ENCODE peak calls at places on chromosome 12, in seven cellular contexts. One of them, this sample, is unnamed.

GRCh38 chr12:113778432-113779128 is 187.5 kb downstream of the RBM19 start:
- DNase-seq in GM03348: no peak
- DNase-seq in naive thymus-derived CD4-positive, alpha-beta T cell: no peak
- DNase-seq in stimulated activated CD4-positive, alpha-beta T cell treated with anti-CD3 and anti-CD28 coated beads, Interleukin-12 subunit alpha, Interleukin-12 subunit beta, amount 100 ng/mL, for 4 hours: no peak
- DNase-seq in iris pigment epithelial cell: no peak
- DNase-seq in WTC11: no peak
- DNase-seq in effector CD4-positive, alpha-beta T cell: no peak
- DNase-seq in this sample: no peak

GRCh38 chr12:2375871-2376270 is 323.1 kb downstream of the CACNA1C start:
- DNase-seq in stimulated activated CD4-positive, alpha-beta T cell treated with anti-CD3 and anti-CD28 coated beads, Interleukin-12 subunit alpha, Interleukin-12 subunit beta, amount 100 ng/mL, for 4 hours: no peak
- DNase-seq in effector CD4-positive, alpha-beta T cell: no peak
- DNase-seq in WTC11: no peak
- DNase-seq in GM03348: no peak
- DNase-seq in iris pigment epithelial cell: no peak
- DNase-seq in naive thymus-derived CD4-positive, alpha-beta T cell: no peak
- DNase-seq in this sample: no peak

GRCh38 chr12:48998497-48999353 is 450 bp downstream of the DDN start:
- DNase-seq in WTC11: no peak
- DNase-seq in iris pigment epithelial cell: no peak
- DNase-seq in effector CD4-positive, alpha-beta T cell: no peak
- DNase-seq in stimulated activated CD4-positive, alpha-beta T cell treated with anti-CD3 and anti-CD28 coated beads, Interleukin-12 subunit alpha, Interleukin-12 subunit beta, amount 100 ng/mL, for 4 hours: no peak
- DNase-seq in naive thymus-derived CD4-positive, alpha-beta T cell: no peak
- DNase-seq in GM03348: no peak
- DNase-seq in this sample: no peak

GRCh38 chr12:47850153-47851084 is 30.7 kb upstream of the HDAC7 start:
- DNase-seq in stimulated activated CD4-positive, alpha-beta T cell treated with anti-CD3 and anti-CD28 coated beads, Interleukin-12 subunit alpha, Interleukin-12 subunit beta, amount 100 ng/mL, for 4 hours: no peak
- DNase-seq in GM03348: no peak
- DNase-seq in effector CD4-positive, alpha-beta T cell: no peak
- DNase-seq in iris pigment epithelial cell: peak
- DNase-seq in naive thymus-derived CD4-positive, alpha-beta T cell: no peak
- DNase-seq in WTC11: no peak
- DNase-seq in this sample: no peak

GRCh38 chr12:2335517-2335916 is 282.7 kb downstream of the CACNA1C start:
- DNase-seq in stimulated activated CD4-positive, alpha-beta T cell treated with anti-CD3 and anti-CD28 coated beads, Interleukin-12 subunit alpha, Interleukin-12 subunit beta, amount 100 ng/mL, for 4 hours: no peak
- DNase-seq in effector CD4-positive, alpha-beta T cell: no peak
- DNase-seq in iris pigment epithelial cell: no peak
- DNase-seq in WTC11: no peak
- DNase-seq in naive thymus-derived CD4-positive, alpha-beta T cell: no peak
- DNase-seq in GM03348: peak
- DNase-seq in this sample: no peak

GRCh38 chr12:49787672-49788071 is 40.5 kb downstream of the NCKAP5L start:
- DNase-seq in WTC11: no peak
- DNase-seq in effector CD4-positive, alpha-beta T cell: no peak
- DNase-seq in GM03348: no peak
- DNase-seq in stimulated activated CD4-positive, alpha-beta T cell treated with anti-CD3 and anti-CD28 coated beads, Interleukin-12 subunit alpha, Interleukin-12 subunit beta, amount 100 ng/mL, for 4 hours: no peak
- DNase-seq in iris pigment epithelial cell: no peak
- DNase-seq in naive thymus-derived CD4-positive, alpha-beta T cell: no peak
- DNase-seq in this sample: no peak

GRCh38 chr12:2613674-2614073 is 181.1 kb upstream of the FKBP4 start:
- DNase-seq in naive thymus-derived CD4-positive, alpha-beta T cell: no peak
- DNase-seq in WTC11: no peak
- DNase-seq in iris pigment epithelial cell: peak
- DNase-seq in GM03348: peak
- DNase-seq in effector CD4-positive, alpha-beta T cell: no peak
- DNase-seq in stimulated activated CD4-positive, alpha-beta T cell treated with anti-CD3 and anti-CD28 coated beads, Interleukin-12 subunit alpha, Interleukin-12 subunit beta, amount 100 ng/mL, for 4 hours: no peak
- DNase-seq in this sample: no peak

GRCh38 chr12:14716848-14717444 is 20.5 kb upstream of the GUCY2C start:
- DNase-seq in iris pigment epithelial cell: peak
- DNase-seq in stimulated activated CD4-positive, alpha-beta T cell treated with anti-CD3 and anti-CD28 coated beads, Interleukin-12 subunit alpha, Interleukin-12 subunit beta, amount 100 ng/mL, for 4 hours: peak
- DNase-seq in GM03348: peak
- DNase-seq in WTC11: peak
- DNase-seq in naive thymus-derived CD4-positive, alpha-beta T cell: peak
- DNase-seq in effector CD4-positive, alpha-beta T cell: peak
- DNase-seq in this sample: no peak

GRCh38 chr12:103975368-103975767 is 9.7 kb downstream of the TDG start:
- DNase-seq in stimulated activated CD4-positive, alpha-beta T cell treated with anti-CD3 and anti-CD28 coated beads, Interleukin-12 subunit alpha, Interleukin-12 subunit beta, amount 100 ng/mL, for 4 hours: no peak
- DNase-seq in GM03348: no peak
- DNase-seq in naive thymus-derived CD4-positive, alpha-beta T cell: no peak
- DNase-seq in iris pigment epithelial cell: no peak
- DNase-seq in WTC11: no peak
- DNase-seq in effector CD4-positive, alpha-beta T cell: no peak
- DNase-seq in this sample: no peak

GRCh38 chr12:32893008-32893407 is 3.6 kb downstream of the PKP2 start:
- DNase-seq in GM03348: no peak
- DNase-seq in iris pigment epithelial cell: no peak
- DNase-seq in stimulated activated CD4-positive, alpha-beta T cell treated with anti-CD3 and anti-CD28 coated beads, Interleukin-12 subunit alpha, Interleukin-12 subunit beta, amount 100 ng/mL, for 4 hours: no peak
- DNase-seq in naive thymus-derived CD4-positive, alpha-beta T cell: no peak
- DNase-seq in effector CD4-positive, alpha-beta T cell: no peak
- DNase-seq in WTC11: no peak
- DNase-seq in this sample: no peak

GRCh38 chr12:130878193-130879185 is 6.6 kb downstream of the RAN start:
- DNase-seq in stimulated activated CD4-positive, alpha-beta T cell treated with anti-CD3 and anti-CD28 coated beads, Interleukin-12 subunit alpha, Interleukin-12 subunit beta, amount 100 ng/mL, for 4 hours: no peak
- DNase-seq in GM03348: no peak
- DNase-seq in WTC11: no peak
- DNase-seq in effector CD4-positive, alpha-beta T cell: no peak
- DNase-seq in iris pigment epithelial cell: no peak
- DNase-seq in naive thymus-derived CD4-positive, alpha-beta T cell: no peak
- DNase-seq in this sample: no peak

GRCh38 chr12:111445311-111446043 is 39.8 kb downstream of the SH2B3 start:
- DNase-seq in stimulated activated CD4-positive, alpha-beta T cell treated with anti-CD3 and anti-CD28 coated beads, Interleukin-12 subunit alpha, Interleukin-12 subunit beta, amount 100 ng/mL, for 4 hours: no peak
- DNase-seq in iris pigment epithelial cell: no peak
- DNase-seq in WTC11: no peak
- DNase-seq in GM03348: no peak
- DNase-seq in naive thymus-derived CD4-positive, alpha-beta T cell: no peak
- DNase-seq in effector CD4-positive, alpha-beta T cell: no peak
- DNase-seq in this sample: no peak

GRCh38 chr12:32134144-32134888 is 27.7 kb downstream of the BICD1 start:
- DNase-seq in stimulated activated CD4-positive, alpha-beta T cell treated with anti-CD3 and anti-CD28 coated beads, Interleukin-12 subunit alpha, Interleukin-12 subunit beta, amount 100 ng/mL, for 4 hours: peak
- DNase-seq in naive thymus-derived CD4-positive, alpha-beta T cell: no peak
- DNase-seq in WTC11: no peak
- DNase-seq in GM03348: peak
- DNase-seq in effector CD4-positive, alpha-beta T cell: peak
- DNase-seq in iris pigment epithelial cell: peak
- DNase-seq in this sample: no peak

GRCh38 chr12:115979351-115979750 is 298.1 kb downstream of the MED13L start:
- DNase-seq in WTC11: no peak
- DNase-seq in GM03348: no peak
- DNase-seq in naive thymus-derived CD4-positive, alpha-beta T cell: no peak
- DNase-seq in effector CD4-positive, alpha-beta T cell: no peak
- DNase-seq in stimulated activated CD4-positive, alpha-beta T cell treated with anti-CD3 and anti-CD28 coated beads, Interleukin-12 subunit alpha, Interleukin-12 subunit beta, amount 100 ng/mL, for 4 hours: no peak
- DNase-seq in iris pigment epithelial cell: no peak
- DNase-seq in this sample: no peak

GRCh38 chr12:95674631-95675030 is 115.9 kb downstream of the NTN4 start:
- DNase-seq in GM03348: no peak
- DNase-seq in iris pigment epithelial cell: no peak
- DNase-seq in effector CD4-positive, alpha-beta T cell: no peak
- DNase-seq in stimulated activated CD4-positive, alpha-beta T cell treated with anti-CD3 and anti-CD28 coated beads, Interleukin-12 subunit alpha, Interleukin-12 subunit beta, amount 100 ng/mL, for 4 hours: no peak
- DNase-seq in naive thymus-derived CD4-positive, alpha-beta T cell: no peak
- DNase-seq in WTC11: no peak
- DNase-seq in this sample: peak

GRCh38 chr12:50986961-50987737 is 34.8 kb downstream of the HIGD1C start:
- DNase-seq in GM03348: peak
- DNase-seq in effector CD4-positive, alpha-beta T cell: no peak
- DNase-seq in iris pigment epithelial cell: peak
- DNase-seq in naive thymus-derived CD4-positive, alpha-beta T cell: no peak
- DNase-seq in WTC11: peak
- DNase-seq in stimulated activated CD4-positive, alpha-beta T cell treated with anti-CD3 and anti-CD28 coated beads, Interleukin-12 subunit alpha, Interleukin-12 subunit beta, amount 100 ng/mL, for 4 hours: no peak
- DNase-seq in this sample: no peak

GRCh38 chr12:62537544-62537943 is 70.9 kb downstream of the MON2 start:
- DNase-seq in effector CD4-positive, alpha-beta T cell: no peak
- DNase-seq in stimulated activated CD4-positive, alpha-beta T cell treated with anti-CD3 and anti-CD28 coated beads, Interleukin-12 subunit alpha, Interleukin-12 subunit beta, amount 100 ng/mL, for 4 hours: no peak
- DNase-seq in GM03348: peak
- DNase-seq in naive thymus-derived CD4-positive, alpha-beta T cell: no peak
- DNase-seq in WTC11: no peak
- DNase-seq in iris pigment epithelial cell: peak
- DNase-seq in this sample: no peak

GRCh38 chr12:4824415-4824814 is 85.3 kb upstream of the KCNA1 start:
- DNase-seq in iris pigment epithelial cell: peak
- DNase-seq in GM03348: peak
- DNase-seq in stimulated activated CD4-positive, alpha-beta T cell treated with anti-CD3 and anti-CD28 coated beads, Interleukin-12 subunit alpha, Interleukin-12 subunit beta, amount 100 ng/mL, for 4 hours: no peak
- DNase-seq in effector CD4-positive, alpha-beta T cell: no peak
- DNase-seq in WTC11: no peak
- DNase-seq in naive thymus-derived CD4-positive, alpha-beta T cell: no peak
- DNase-seq in this sample: no peak

GRCh38 chr12:124480469-124481256 is 86.7 kb downstream of the NCOR2 start:
- DNase-seq in WTC11: no peak
- DNase-seq in effector CD4-positive, alpha-beta T cell: no peak
- DNase-seq in GM03348: no peak
- DNase-seq in naive thymus-derived CD4-positive, alpha-beta T cell: no peak
- DNase-seq in iris pigment epithelial cell: peak
- DNase-seq in stimulated activated CD4-positive, alpha-beta T cell treated with anti-CD3 and anti-CD28 coated beads, Interleukin-12 subunit alpha, Interleukin-12 subunit beta, amount 100 ng/mL, for 4 hours: no peak
- DNase-seq in this sample: no peak

GRCh38 chr12:57793920-57794319 is 11.3 kb downstream of the TSFM start:
- DNase-seq in iris pigment epithelial cell: peak
- DNase-seq in stimulated activated CD4-positive, alpha-beta T cell treated with anti-CD3 and anti-CD28 coated beads, Interleukin-12 subunit alpha, Interleukin-12 subunit beta, amount 100 ng/mL, for 4 hours: no peak
- DNase-seq in effector CD4-positive, alpha-beta T cell: no peak
- DNase-seq in WTC11: no peak
- DNase-seq in naive thymus-derived CD4-positive, alpha-beta T cell: no peak
- DNase-seq in GM03348: peak
- DNase-seq in this sample: no peak

GRCh38 chr12:7019043-7019569 is 830 bp upstream of the LPCAT3 start:
- DNase-seq in stimulated activated CD4-positive, alpha-beta T cell treated with anti-CD3 and anti-CD28 coated beads, Interleukin-12 subunit alpha, Interleukin-12 subunit beta, amount 100 ng/mL, for 4 hours: no peak
- DNase-seq in iris pigment epithelial cell: no peak
- DNase-seq in naive thymus-derived CD4-positive, alpha-beta T cell: no peak
- DNase-seq in effector CD4-positive, alpha-beta T cell: no peak
- DNase-seq in WTC11: no peak
- DNase-seq in GM03348: no peak
- DNase-seq in this sample: no peak

GRCh38 chr12:108657130-108657745 is 23.5 kb upstream of the SELPLG start:
- DNase-seq in iris pigment epithelial cell: no peak
- DNase-seq in naive thymus-derived CD4-positive, alpha-beta T cell: no peak
- DNase-seq in WTC11: no peak
- DNase-seq in GM03348: no peak
- DNase-seq in stimulated activated CD4-positive, alpha-beta T cell treated with anti-CD3 and anti-CD28 coated beads, Interleukin-12 subunit alpha, Interleukin-12 subunit beta, amount 100 ng/mL, for 4 hours: no peak
- DNase-seq in effector CD4-positive, alpha-beta T cell: no peak
- DNase-seq in this sample: no peak

GRCh38 chr12:9674226-9674590 is 4.7 kb downstream of the CLEC2D start:
- DNase-seq in iris pigment epithelial cell: no peak
- DNase-seq in stimulated activated CD4-positive, alpha-beta T cell treated with anti-CD3 and anti-CD28 coated beads, Interleukin-12 subunit alpha, Interleukin-12 subunit beta, amount 100 ng/mL, for 4 hours: no peak
- DNase-seq in effector CD4-positive, alpha-beta T cell: peak
- DNase-seq in GM03348: no peak
- DNase-seq in WTC11: no peak
- DNase-seq in naive thymus-derived CD4-positive, alpha-beta T cell: no peak
- DNase-seq in this sample: no peak

GRCh38 chr12:77599782-77600491 is 230.8 kb upstream of the NAV3 start:
- DNase-seq in stimulated activated CD4-positive, alpha-beta T cell treated with anti-CD3 and anti-CD28 coated beads, Interleukin-12 subunit alpha, Interleukin-12 subunit beta, amount 100 ng/mL, for 4 hours: no peak
- DNase-seq in WTC11: no peak
- DNase-seq in naive thymus-derived CD4-positive, alpha-beta T cell: no peak
- DNase-seq in GM03348: no peak
- DNase-seq in effector CD4-positive, alpha-beta T cell: no peak
- DNase-seq in iris pigment epithelial cell: no peak
- DNase-seq in this sample: no peak

GRCh38 chr12:48824112-48824511 is 5.8 kb downstream of the CACNB3 start:
- DNase-seq in WTC11: peak
- DNase-seq in naive thymus-derived CD4-positive, alpha-beta T cell: no peak
- DNase-seq in GM03348: no peak
- DNase-seq in stimulated activated CD4-positive, alpha-beta T cell treated with anti-CD3 and anti-CD28 coated beads, Interleukin-12 subunit alpha, Interleukin-12 subunit beta, amount 100 ng/mL, for 4 hours: no peak
- DNase-seq in effector CD4-positive, alpha-beta T cell: no peak
- DNase-seq in iris pigment epithelial cell: no peak
- DNase-seq in this sample: no peak

GRCh38 chr12:132285311-132285741 is 44.1 kb downstream of the GALNT9 start:
- DNase-seq in GM03348: no peak
- DNase-seq in iris pigment epithelial cell: no peak
- DNase-seq in WTC11: no peak
- DNase-seq in effector CD4-positive, alpha-beta T cell: no peak
- DNase-seq in naive thymus-derived CD4-positive, alpha-beta T cell: no peak
- DNase-seq in stimulated activated CD4-positive, alpha-beta T cell treated with anti-CD3 and anti-CD28 coated beads, Interleukin-12 subunit alpha, Interleukin-12 subunit beta, amount 100 ng/mL, for 4 hours: no peak
- DNase-seq in this sample: no peak

GRCh38 chr12:132400011-132400641 is 70.7 kb upstream of the GALNT9 start:
- DNase-seq in naive thymus-derived CD4-positive, alpha-beta T cell: no peak
- DNase-seq in GM03348: no peak
- DNase-seq in effector CD4-positive, alpha-beta T cell: no peak
- DNase-seq in iris pigment epithelial cell: no peak
- DNase-seq in WTC11: peak
- DNase-seq in stimulated activated CD4-positive, alpha-beta T cell treated with anti-CD3 and anti-CD28 coated beads, Interleukin-12 subunit alpha, Interleukin-12 subunit beta, amount 100 ng/mL, for 4 hours: no peak
- DNase-seq in this sample: no peak

GRCh38 chr12:62767506-62767905 is 167.4 kb downstream of the PPM1H start:
- DNase-seq in iris pigment epithelial cell: peak
- DNase-seq in stimulated activated CD4-positive, alpha-beta T cell treated with anti-CD3 and anti-CD28 coated beads, Interleukin-12 subunit alpha, Interleukin-12 subunit beta, amount 100 ng/mL, for 4 hours: no peak
- DNase-seq in effector CD4-positive, alpha-beta T cell: no peak
- DNase-seq in naive thymus-derived CD4-positive, alpha-beta T cell: no peak
- DNase-seq in WTC11: no peak
- DNase-seq in GM03348: peak
- DNase-seq in this sample: no peak

GRCh38 chr12:14915736-14916135 is 22.6 kb downstream of the ERP27 start:
- DNase-seq in naive thymus-derived CD4-positive, alpha-beta T cell: no peak
- DNase-seq in effector CD4-positive, alpha-beta T cell: no peak
- DNase-seq in GM03348: no peak
- DNase-seq in WTC11: no peak
- DNase-seq in iris pigment epithelial cell: no peak
- DNase-seq in stimulated activated CD4-positive, alpha-beta T cell treated with anti-CD3 and anti-CD28 coated beads, Interleukin-12 subunit alpha, Interleukin-12 subunit beta, amount 100 ng/mL, for 4 hours: no peak
- DNase-seq in this sample: no peak

GRCh38 chr12:23795494-23795893 is 154.0 kb downstream of the SOX5 start:
- DNase-seq in effector CD4-positive, alpha-beta T cell: no peak
- DNase-seq in GM03348: no peak
- DNase-seq in WTC11: no peak
- DNase-seq in iris pigment epithelial cell: no peak
- DNase-seq in stimulated activated CD4-positive, alpha-beta T cell treated with anti-CD3 and anti-CD28 coated beads, Interleukin-12 subunit alpha, Interleukin-12 subunit beta, amount 100 ng/mL, for 4 hours: no peak
- DNase-seq in naive thymus-derived CD4-positive, alpha-beta T cell: no peak
- DNase-seq in this sample: no peak